ENCODE peak calls at places on chromosomes 13 and 19, in seven cellular contexts. One of them, this sample, is unnamed.
A peak's percentile ranks its signal among the peaks of the same experiment; 100 is the strongest.

GRCh38 chr13:66501187-66501586 is 728.9 kb downstream of the PCDH9 start:
- DNase-seq in endothelial cell: no peak
- DNase-seq in substantia nigra: no peak
- DNase-seq in GM23338: no peak
- DNase-seq in pulmonary artery endothelial cell: no peak
- DNase-seq in stimulated activated CD8-positive, alpha-beta memory T cell treated with anti-CD3 and anti-CD28 coated beads, Interleukin-2, amount 100 ng/mL, for 1 hour: no peak
- DNase-seq in NCI-H2107: no peak
- DNase-seq in this sample: no peak

GRCh38 chr19:34837262-34837661 is 64.2 kb upstream of the ZNF599 start:
- DNase-seq in endothelial cell: peak; percentile 24
- DNase-seq in substantia nigra: no peak
- DNase-seq in GM23338: no peak
- DNase-seq in pulmonary artery endothelial cell: peak; percentile 35
- DNase-seq in stimulated activated CD8-positive, alpha-beta memory T cell treated with anti-CD3 and anti-CD28 coated beads, Interleukin-2, amount 100 ng/mL, for 1 hour: no peak
- DNase-seq in NCI-H2107: no peak
- DNase-seq in this sample: no peak

GRCh38 chr19:16527971-16528521 is 14.2 kb downstream of the CHERP start:
- DNase-seq in endothelial cell: peak; percentile 46
- DNase-seq in substantia nigra: no peak
- DNase-seq in GM23338: peak; percentile 53
- DNase-seq in pulmonary artery endothelial cell: no peak
- DNase-seq in stimulated activated CD8-positive, alpha-beta memory T cell treated with anti-CD3 and anti-CD28 coated beads, Interleukin-2, amount 100 ng/mL, for 1 hour: peak; percentile 16
- DNase-seq in NCI-H2107: no peak
- DNase-seq in this sample: peak; percentile 16

GRCh38 chr19:19232231-19232630 is 20.5 kb downstream of the NCAN start:
- DNase-seq in endothelial cell: no peak
- DNase-seq in substantia nigra: no peak
- DNase-seq in GM23338: no peak
- DNase-seq in pulmonary artery endothelial cell: no peak
- DNase-seq in stimulated activated CD8-positive, alpha-beta memory T cell treated with anti-CD3 and anti-CD28 coated beads, Interleukin-2, amount 100 ng/mL, for 1 hour: no peak
- DNase-seq in NCI-H2107: no peak
- DNase-seq in this sample: no peak

GRCh38 chr13:98581971-98582702 is 5.2 kb upstream of the STK24 start:
- DNase-seq in endothelial cell: no peak
- DNase-seq in substantia nigra: no peak
- DNase-seq in GM23338: no peak
- DNase-seq in pulmonary artery endothelial cell: no peak
- DNase-seq in stimulated activated CD8-positive, alpha-beta memory T cell treated with anti-CD3 and anti-CD28 coated beads, Interleukin-2, amount 100 ng/mL, for 1 hour: no peak
- DNase-seq in NCI-H2107: peak; percentile 36
- DNase-seq in this sample: no peak

GRCh38 chr13:65260938-65261880 is 1968.9 kb downstream of the PCDH9 start:
- DNase-seq in endothelial cell: no peak
- DNase-seq in substantia nigra: no peak
- DNase-seq in GM23338: no peak
- DNase-seq in pulmonary artery endothelial cell: no peak
- DNase-seq in stimulated activated CD8-positive, alpha-beta memory T cell treated with anti-CD3 and anti-CD28 coated beads, Interleukin-2, amount 100 ng/mL, for 1 hour: no peak
- DNase-seq in NCI-H2107: no peak
- DNase-seq in this sample: no peak

GRCh38 chr13:29925457-29925856 is 75.0 kb upstream of the UBL3 start:
- DNase-seq in endothelial cell: no peak
- DNase-seq in substantia nigra: no peak
- DNase-seq in GM23338: no peak
- DNase-seq in pulmonary artery endothelial cell: no peak
- DNase-seq in stimulated activated CD8-positive, alpha-beta memory T cell treated with anti-CD3 and anti-CD28 coated beads, Interleukin-2, amount 100 ng/mL, for 1 hour: no peak
- DNase-seq in NCI-H2107: peak; percentile 4
- DNase-seq in this sample: no peak

GRCh38 chr19:44684892-44685847 is 13.8 kb upstream of the CEACAM16 start:
- DNase-seq in endothelial cell: no peak
- DNase-seq in substantia nigra: no peak
- DNase-seq in GM23338: peak; percentile 60
- DNase-seq in pulmonary artery endothelial cell: peak; percentile 94
- DNase-seq in stimulated activated CD8-positive, alpha-beta memory T cell treated with anti-CD3 and anti-CD28 coated beads, Interleukin-2, amount 100 ng/mL, for 1 hour: no peak
- DNase-seq in NCI-H2107: no peak
- DNase-seq in this sample: no peak

GRCh38 chr19:4057913-4058695 is 8.6 kb downstream of the ZBTB7A start:
- DNase-seq in endothelial cell: no peak
- DNase-seq in substantia nigra: no peak
- DNase-seq in GM23338: peak; percentile 1
- DNase-seq in pulmonary artery endothelial cell: peak; percentile 40
- DNase-seq in stimulated activated CD8-positive, alpha-beta memory T cell treated with anti-CD3 and anti-CD28 coated beads, Interleukin-2, amount 100 ng/mL, for 1 hour: peak; percentile 49
- DNase-seq in NCI-H2107: no peak
- DNase-seq in this sample: peak; percentile 25